ENCODE peak calls at places on chromosomes 3 and 15, in four cellular contexts. W, L, V and Y are unnamed samples.

GRCh38 chr3:156483426-156483825 is 71.5 kb downstream of the SSR3 start:
- DNase-seq in W (no peak), L (peak), V (peak), Y (peak)

GRCh38 chr3:111236833-111237713 is 165.5 kb downstream of the NECTIN3 start:
- DNase-seq in W (no peak), L (no peak), V (no peak), Y (no peak)

GRCh38 chr3:196111939-196112386 is 30.1 kb upstream of the TFRC start:
- DNase-seq in W (no peak), L (no peak), V (peak), Y (peak)

GRCh38 chr15:42716125-42716524 is 20.8 kb downstream of the CDAN1 start:
- DNase-seq in W (no peak), L (no peak), V (no peak), Y (no peak)

GRCh38 chr3:177824190-177824786 is 627.0 kb upstream of the TBL1XR1 start:
- DNase-seq in W (peak), L (no peak), V (no peak), Y (no peak)

GRCh38 chr15:49083471-49084284 is 37.4 kb upstream of the SECISBP2L start:
- DNase-seq in W (no peak), L (no peak), V (no peak), Y (no peak)

GRCh38 chr15:40328176-40328575 is 4.7 kb downstream of the INAFM2 start:
- DNase-seq in W (no peak), L (no peak), V (no peak), Y (no peak)

GRCh38 chr15:77974098-77974414 is 103.5 kb downstream of the TBC1D2B start:
- DNase-seq in W (peak), L (no peak), V (no peak), Y (no peak)

GRCh38 chr3:73175698-73176097 is 114.2 kb downstream of the EBLN2 start:
- DNase-seq in W (no peak), L (no peak), V (no peak), Y (no peak)

GRCh38 chr3:17775073-17775472 is 32.6 kb upstream of the TBC1D5 start:
- DNase-seq in W (no peak), L (no peak), V (no peak), Y (no peak)

GRCh38 chr3:171108066-171108465 is 81.5 kb upstream of the SLC2A2 start:
- DNase-seq in W (no peak), L (no peak), V (no peak), Y (no peak)

GRCh38 chr3:177146646-177147045 is 50.6 kb downstream of the TBL1XR1 start:
- DNase-seq in W (no peak), L (no peak), V (no peak), Y (no peak)

GRCh38 chr15:78206326-78207109 is 27.8 kb downstream of the ACSBG1 start:
- DNase-seq in W (no peak), L (peak), V (no peak), Y (no peak)

GRCh38 chr15:93124126-93124525 is 35.1 kb upstream of the RGMA start:
- DNase-seq in W (no peak), L (no peak), V (no peak), Y (no peak)

GRCh38 chr3:55910543-55910942 is 423.4 kb upstream of the WNT5A start:
- DNase-seq in W (no peak), L (no peak), V (no peak), Y (no peak)

GRCh38 chr3:101200461-101200860 is 119.9 kb downstream of the IMPG2 start:
- DNase-seq in W (no peak), L (peak), V (no peak), Y (no peak)

GRCh38 chr3:141576744-141577052 is 89.9 kb downstream of the RASA2 start:
- DNase-seq in W (no peak), L (no peak), V (no peak), Y (no peak)
- TF ChIP-seq CTCF in W (no peak), L (peak), V (no peak), Y (no peak)

DNA sequence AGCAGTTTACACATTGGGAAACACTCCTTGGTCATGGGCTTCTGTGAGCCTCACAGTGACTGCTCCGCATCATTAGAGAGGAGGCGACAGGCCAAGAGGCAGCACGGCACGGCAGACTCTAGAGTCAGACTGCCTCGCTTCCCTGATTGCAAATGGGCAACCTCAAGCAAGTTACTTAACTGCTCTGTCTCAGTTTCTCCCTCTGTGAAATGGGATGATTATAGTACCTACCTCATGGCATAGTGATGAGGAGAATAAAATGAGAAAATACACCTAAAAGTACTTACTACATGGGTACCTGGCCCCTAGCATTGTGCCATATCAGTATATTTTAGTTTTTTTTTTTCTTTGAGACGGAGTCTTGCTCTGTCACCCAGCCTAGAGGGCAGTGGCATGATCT is 4.0 kb upstream of the RCCD1 start:
- DNase-seq in W (no peak), L (no peak), V (no peak), Y (no peak)
- TF ChIP-seq CTCF in W (no peak), L (no peak), V (no peak), Y (no peak)

GRCh38 chr3:159805411-159805772 is 183.2 kb upstream of the IL12A start:
- DNase-seq in W (no peak), L (no peak), V (no peak), Y (no peak)
- TF ChIP-seq CTCF in W (no peak), L (peak), V (no peak), Y (no peak)

DNA sequence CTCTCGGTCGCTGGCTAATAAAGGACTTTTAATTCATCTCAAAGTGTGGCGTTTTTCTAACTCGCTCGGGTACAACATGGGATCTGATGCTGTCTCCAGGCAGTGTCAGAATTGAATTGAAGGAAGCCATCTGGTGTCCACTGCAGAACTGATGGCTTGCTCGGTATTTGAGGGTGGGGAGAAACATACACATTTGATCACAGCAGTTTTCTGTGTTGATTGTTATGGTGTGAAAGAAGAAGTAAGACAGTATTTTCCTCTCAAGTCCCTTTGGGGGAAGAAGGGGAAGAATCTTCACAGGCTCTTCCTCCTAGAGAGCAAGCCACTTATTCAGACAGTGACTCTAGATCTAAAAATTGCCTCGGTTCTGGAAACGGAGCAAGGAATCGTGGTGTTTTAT is 15.1 kb upstream of the MCCC1 start:
- DNase-seq in W (no peak), L (no peak), V (no peak), Y (no peak)
- TF ChIP-seq CTCF in W (no peak), L (no peak), V (no peak), Y (no peak)